ENCODE peak calls at places on chromosomes 7 and 10, in nine cellular contexts. Q is anterior cingulate cortex; A is activated CD4-positive, alpha-beta T cell treated with anti-CD3 and anti-CD28 coated beads for 36 hours; V is EL; C is HCT116; J is stimulated activated CD4-positive, alpha-beta T cell treated with anti-CD3 and anti-CD28 coated beads, TNF-alpha, amount 100 ng/mL, for 4 hours; G is GM12865; L is mucosa of gallbladder; Z is epithelial cell of proximal tubule. Y is an unnamed sample.

GRCh38 chr7:128431221-128431620 is 21.4 kb upstream of the IMPDH1 start:
- DNase-seq in Q (no peak), Z (no peak), G (no peak), L (no peak), J (no peak), V (no peak), C (no peak), A (no peak), Y (no peak)

GRCh38 chr10:77351386-77351785 is 286.2 kb downstream of the KCNMA1 start:
- DNase-seq in J (no peak), G (no peak), Z (no peak), L (no peak), Q (no peak), V (peak), A (no peak), C (no peak), Y (no peak)

GRCh38 chr7:39621784-39622411 is 1.5 kb upstream of the RALA start:
- DNase-seq in A (no peak), Q (no peak), Z (no peak), G (peak), C (no peak), L (no peak), V (peak), J (no peak), Y (peak)

GRCh38 chr10:3043512-3044368 is 23.6 kb upstream of the PFKP start:
- DNase-seq in V (peak), J (no peak), C (peak), A (peak), G (peak), Q (no peak), Z (peak), L (peak), Y (no peak)

GRCh38 chr10:72679838-72680241 is 12.1 kb upstream of the MCU start:
- DNase-seq in G (no peak), Q (no peak), C (no peak), V (no peak), L (no peak), Z (no peak), J (no peak), A (no peak), Y (no peak)

GRCh38 chr7:28123752-28124151 is 56.8 kb downstream of the JAZF1 start:
- DNase-seq in V (no peak), C (no peak), Z (no peak), Q (no peak), L (no peak), A (peak), J (no peak), G (peak), Y (no peak)

GRCh38 chr10:132628966-132629900 is 91.6 kb downstream of the INPP5A start:
- DNase-seq in V (no peak), L (no peak), Z (no peak), Q (no peak), A (no peak), G (no peak), J (no peak), C (no peak), Y (no peak)

GRCh38 chr10:27225011-27225590 is 15.5 kb downstream of the ACBD5 start:
- DNase-seq in J (no peak), C (no peak), G (no peak), L (no peak), Z (no peak), V (no peak), A (no peak), Q (no peak), Y (no peak)

GRCh38 chr7:23020742-23021401 is 6.9 kb upstream of the HYCC1 start:
- DNase-seq in Q (no peak), L (no peak), J (no peak), A (peak), Z (no peak), V (peak), C (peak), G (no peak), Y (peak)

GRCh38 chr10:86164912-86165311 is 201.7 kb downstream of the GRID1 start:
- DNase-seq in C (no peak), A (no peak), G (no peak), L (no peak), J (no peak), Z (no peak), Q (no peak), V (no peak), Y (no peak)

GRCh38 chr10:64409349-64409748 is 888.1 kb downstream of the REEP3 start:
- DNase-seq in V (no peak), Z (no peak), C (no peak), J (no peak), Q (no peak), G (no peak), L (no peak), A (no peak), Y (no peak)

GRCh38 chr10:16367899-16368298 is 68.9 kb upstream of the PTER start:
- DNase-seq in Q (no peak), V (no peak), L (no peak), A (no peak), C (no peak), G (no peak), Z (no peak), J (no peak), Y (no peak)

GRCh38 chr7:148547946-148548345 is 42.6 kb upstream of the C7orf33 start:
- DNase-seq in J (no peak), Q (no peak), Z (no peak), C (no peak), V (no peak), A (no peak), G (peak), L (no peak), Y (no peak)

GRCh38 chr7:29748286-29749099 is 57.8 kb upstream of the WIPF3 start:
- DNase-seq in C (peak), A (no peak), V (peak), L (peak), J (no peak), Z (no peak), G (peak), Q (no peak), Y (peak)

GRCh38 chr10:78551184-78552005 is 517.4 kb upstream of the ZMIZ1 start:
- DNase-seq in Z (no peak), C (no peak), A (no peak), L (no peak), J (no peak), Q (no peak), G (no peak), V (no peak), Y (no peak)

GRCh38 chr10:93746844-93747284 is 10.9 kb upstream of the LGI1 start:
- DNase-seq in Z (peak), A (peak), L (peak), Q (no peak), C (peak), J (no peak), V (peak), G (peak), Y (peak)

GRCh38 chr7:45189151-45189970 is 31.8 kb downstream of the RAMP3 start:
- DNase-seq in C (no peak), G (no peak), Q (no peak), L (no peak), A (no peak), V (no peak), Z (no peak), J (no peak), Y (no peak)

GRCh38 chr7:76267107-76267834 is 35.2 kb upstream of the HSPB1 start:
- DNase-seq in Q (no peak), C (no peak), Z (no peak), G (no peak), L (no peak), J (no peak), A (peak), V (no peak), Y (no peak)

GRCh38 chr7:45884136-45884535 is 4.2 kb upstream of the IGFBP1 start:
- DNase-seq in L (no peak), Q (no peak), A (no peak), V (no peak), C (no peak), J (no peak), Z (peak), G (no peak), Y (no peak)

GRCh38 chr7:25965405-25966123 is 186.4 kb upstream of the NFE2L3 start:
- DNase-seq in J (no peak), L (peak), G (peak), Q (no peak), V (no peak), C (no peak), A (no peak), Z (no peak), Y (no peak)

GRCh38 chr10:97573021-97573420 is 442 bp downstream of the ANKRD2 start:
- DNase-seq in G (no peak), Q (no peak), L (no peak), C (no peak), A (no peak), V (peak), J (no peak), Z (no peak), Y (no peak)

GRCh38 chr10:85420501-85421191 is 945.9 kb downstream of the GRID1 start:
- DNase-seq in A (no peak), C (no peak), G (no peak), L (no peak), J (no peak), Z (no peak), Q (no peak), V (no peak), Y (no peak)

GRCh38 chr10:99532687-99533495 is at the start of gene NKX2-3:
- DNase-seq in V (peak), Q (no peak), L (peak), J (peak), A (peak), Z (no peak), C (no peak), G (peak), Y (no peak)